ENCODE peak calls at places on chromosomes 11 and 22, in ten cellular contexts. One of them, this sample, is unnamed.

GRCh38 chr22:37161442-37161841 is 11.7 kb upstream of the IL2RB start:
- DNase-seq in SK-N-SH: no peak
- DNase-seq in sigmoid colon: no peak
- DNase-seq in upper lobe of left lung: no peak
- DNase-seq in suprapubic skin: no peak
- DNase-seq in H1: no peak
- DNase-seq in HepG2: peak; percentile 18
- DNase-seq in K562: peak; percentile 65
- DNase-seq in transverse colon: no peak
- DNase-seq in GM12878: no peak
- DNase-seq in this sample: no peak

GRCh38 chr11:123696183-123696582 is 41.8 kb upstream of the SCN3B start:
- DNase-seq in SK-N-SH: no peak
- DNase-seq in sigmoid colon: no peak
- DNase-seq in upper lobe of left lung: no peak
- DNase-seq in suprapubic skin: no peak
- DNase-seq in H1: no peak
- DNase-seq in HepG2: no peak
- DNase-seq in K562: no peak
- DNase-seq in transverse colon: no peak
- DNase-seq in GM12878: no peak
- DNase-seq in this sample: no peak

GRCh38 chr11:90468923-90469322 is 246.1 kb upstream of the CHORDC1 start:
- DNase-seq in SK-N-SH: no peak
- DNase-seq in sigmoid colon: no peak
- DNase-seq in upper lobe of left lung: no peak
- DNase-seq in suprapubic skin: no peak
- DNase-seq in H1: no peak
- DNase-seq in HepG2: no peak
- DNase-seq in K562: no peak
- DNase-seq in transverse colon: no peak
- DNase-seq in GM12878: no peak
- DNase-seq in this sample: no peak

GRCh38 chr11:2685566-2686359 is 14.0 kb downstream of the KCNQ1OT1 start:
- DNase-seq in SK-N-SH: no peak
- DNase-seq in sigmoid colon: peak; percentile 26
- DNase-seq in upper lobe of left lung: no peak
- DNase-seq in suprapubic skin: peak; percentile 44
- DNase-seq in H1: no peak
- DNase-seq in HepG2: no peak
- DNase-seq in K562: no peak
- DNase-seq in transverse colon: no peak
- DNase-seq in GM12878: no peak
- DNase-seq in this sample: no peak

GRCh38 chr11:90737328-90738050 is 514.6 kb upstream of the CHORDC1 start:
- DNase-seq in SK-N-SH: no peak
- DNase-seq in sigmoid colon: no peak
- DNase-seq in upper lobe of left lung: no peak
- DNase-seq in suprapubic skin: no peak
- DNase-seq in H1: no peak
- DNase-seq in HepG2: peak; percentile 39
- DNase-seq in K562: no peak
- DNase-seq in transverse colon: no peak
- DNase-seq in GM12878: no peak
- DNase-seq in this sample: no peak

GRCh38 chr11:116427903-116428637 is 344.7 kb downstream of the BUD13 start:
- DNase-seq in SK-N-SH: peak; percentile 88
- DNase-seq in sigmoid colon: no peak
- DNase-seq in upper lobe of left lung: no peak
- DNase-seq in suprapubic skin: no peak
- DNase-seq in H1: no peak
- DNase-seq in HepG2: peak; percentile 95
- DNase-seq in K562: no peak
- DNase-seq in transverse colon: no peak
- DNase-seq in GM12878: no peak
- DNase-seq in this sample: no peak

GRCh38 chr11:117612111-117612510 is 184.9 kb downstream of the DSCAML1 start:
- DNase-seq in SK-N-SH: no peak
- DNase-seq in sigmoid colon: peak; percentile 5
- DNase-seq in upper lobe of left lung: no peak
- DNase-seq in suprapubic skin: no peak
- DNase-seq in H1: no peak
- DNase-seq in HepG2: no peak
- DNase-seq in K562: no peak
- DNase-seq in transverse colon: no peak
- DNase-seq in GM12878: no peak
- DNase-seq in this sample: no peak

GRCh38 chr11:33055361-33055760 is 16.0 kb downstream of the TCP11L1 start:
- DNase-seq in SK-N-SH: peak; percentile 53
- DNase-seq in sigmoid colon: no peak
- DNase-seq in upper lobe of left lung: no peak
- DNase-seq in suprapubic skin: no peak
- DNase-seq in H1: no peak
- DNase-seq in HepG2: no peak
- DNase-seq in K562: no peak
- DNase-seq in transverse colon: no peak
- DNase-seq in GM12878: no peak
- DNase-seq in this sample: no peak

GRCh38 chr11:32310218-32310601 is 125.1 kb downstream of the WT1 start:
- DNase-seq in SK-N-SH: no peak
- DNase-seq in sigmoid colon: no peak
- DNase-seq in upper lobe of left lung: no peak
- DNase-seq in suprapubic skin: no peak
- DNase-seq in H1: no peak
- DNase-seq in HepG2: no peak
- DNase-seq in K562: no peak
- DNase-seq in transverse colon: no peak
- DNase-seq in GM12878: no peak
- DNase-seq in this sample: peak; percentile 57

GRCh38 chr11:83275888-83276641 is 10.1 kb downstream of the CCDC90B start:
- DNase-seq in SK-N-SH: no peak
- DNase-seq in sigmoid colon: no peak
- DNase-seq in upper lobe of left lung: no peak
- DNase-seq in suprapubic skin: no peak
- DNase-seq in H1: no peak
- DNase-seq in HepG2: no peak
- DNase-seq in K562: no peak
- DNase-seq in transverse colon: no peak
- DNase-seq in GM12878: no peak
- DNase-seq in this sample: no peak

GRCh38 chr11:8863838-8864237 is 47.2 kb upstream of the AKIP1 start:
- DNase-seq in SK-N-SH: no peak
- DNase-seq in sigmoid colon: no peak
- DNase-seq in upper lobe of left lung: no peak
- DNase-seq in suprapubic skin: no peak
- DNase-seq in H1: no peak
- DNase-seq in HepG2: no peak
- DNase-seq in K562: no peak
- DNase-seq in transverse colon: no peak
- DNase-seq in GM12878: no peak
- DNase-seq in this sample: no peak

GRCh38 chr11:64859542-64860414 is 15.3 kb upstream of the CDC42BPG start:
- DNase-seq in SK-N-SH: no peak
- DNase-seq in sigmoid colon: no peak
- DNase-seq in upper lobe of left lung: no peak
- DNase-seq in suprapubic skin: no peak
- DNase-seq in H1: no peak
- DNase-seq in HepG2: no peak
- DNase-seq in K562: no peak
- DNase-seq in transverse colon: peak; percentile 62
- DNase-seq in GM12878: peak; percentile 97
- DNase-seq in this sample: no peak
- H3K27ac ChIP-seq in SK-N-SH: no peak overlapping the region
- H3K27ac ChIP-seq in sigmoid colon: peak overlapping the region; percentile 97
- H3K27ac ChIP-seq in upper lobe of left lung: peak overlapping the region; percentile 95
- H3K27ac ChIP-seq in suprapubic skin: no peak overlapping the region
- H3K27ac ChIP-seq in H1: no peak overlapping the region
- H3K27ac ChIP-seq in HepG2: no peak overlapping the region
- H3K27ac ChIP-seq in K562: no peak overlapping the region
- H3K27ac ChIP-seq in transverse colon: peak overlapping the region; percentile 93
- H3K27ac ChIP-seq in GM12878: peak overlapping the region; percentile 99
- H3K27ac ChIP-seq in this sample: peak overlapping the region; percentile 71

DNA sequence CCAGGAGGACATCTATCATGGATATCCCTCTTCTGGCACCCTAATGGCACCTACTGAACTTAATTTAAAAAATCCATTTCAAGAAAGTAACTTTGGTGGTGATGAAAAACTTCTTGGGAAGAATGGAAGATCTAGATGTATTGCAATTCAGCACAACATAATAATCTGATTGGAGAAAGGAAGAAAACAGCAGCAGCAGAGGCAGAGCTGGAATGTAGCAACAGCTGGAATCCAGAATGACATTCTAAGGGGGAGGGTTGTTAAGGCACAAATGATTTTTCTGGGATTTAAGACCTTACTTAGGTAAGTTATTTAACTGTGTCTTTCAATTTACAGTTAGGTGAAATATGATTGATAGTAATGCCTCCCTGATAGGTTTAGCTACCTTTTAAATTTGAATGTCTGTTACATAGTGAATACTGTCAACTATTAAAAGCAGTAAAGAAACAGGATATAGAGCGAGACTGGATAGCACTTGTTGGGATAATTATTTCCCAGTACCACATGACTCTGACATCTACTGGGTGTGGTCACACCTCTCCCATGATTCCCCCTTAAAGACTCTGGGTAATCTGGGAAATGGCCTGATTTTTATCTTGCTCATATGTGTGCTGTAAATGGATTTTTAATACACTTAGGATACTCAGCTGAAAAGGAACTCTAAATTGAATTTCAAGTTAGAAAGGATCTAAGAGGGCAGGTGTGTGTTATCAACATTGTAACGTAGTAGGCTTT is 11.7 kb downstream of the CAPRIN1 start:
- DNase-seq in SK-N-SH: peak; percentile 34
- DNase-seq in sigmoid colon: no peak
- DNase-seq in upper lobe of left lung: no peak
- DNase-seq in suprapubic skin: no peak
- DNase-seq in H1: no peak
- DNase-seq in HepG2: no peak
- DNase-seq in K562: no peak
- DNase-seq in transverse colon: no peak
- DNase-seq in GM12878: no peak
- DNase-seq in this sample: no peak
- TF ChIP-seq EP300 in SK-N-SH: no peak
- TF ChIP-seq EP300 in sigmoid colon: no peak
- TF ChIP-seq EP300 in upper lobe of left lung: no peak
- TF ChIP-seq EP300 in suprapubic skin: no peak
- TF ChIP-seq EP300 in H1: no peak
- TF ChIP-seq EP300 in HepG2: no peak
- TF ChIP-seq EP300 in K562: no peak
- TF ChIP-seq EP300 in transverse colon: no peak
- TF ChIP-seq EP300 in GM12878: no peak
- TF ChIP-seq EP300 in this sample: no peak

GRCh38 chr22:31347251-31348008 is 1.3 kb upstream of the PATZ1 start:
- DNase-seq in SK-N-SH: peak; percentile 73
- DNase-seq in sigmoid colon: peak; percentile 82
- DNase-seq in upper lobe of left lung: peak; percentile 93
- DNase-seq in suprapubic skin: peak; percentile 83
- DNase-seq in H1: no peak
- DNase-seq in HepG2: peak; percentile 64
- DNase-seq in K562: no peak
- DNase-seq in transverse colon: peak; percentile 72
- DNase-seq in GM12878: no peak
- DNase-seq in this sample: peak; percentile 67
- TF ChIP-seq POLR2AphosphoS5 in SK-N-SH: peak; percentile 72
- TF ChIP-seq POLR2AphosphoS5 in sigmoid colon: no peak
- TF ChIP-seq POLR2AphosphoS5 in upper lobe of left lung: peak; percentile 16
- TF ChIP-seq POLR2AphosphoS5 in suprapubic skin: no peak
- TF ChIP-seq POLR2AphosphoS5 in H1: no peak
- TF ChIP-seq POLR2AphosphoS5 in HepG2: peak; percentile 48
- TF ChIP-seq POLR2AphosphoS5 in K562: no peak
- TF ChIP-seq POLR2AphosphoS5 in transverse colon: peak; percentile 22
- TF ChIP-seq POLR2AphosphoS5 in GM12878: no peak
- TF ChIP-seq POLR2AphosphoS5 in this sample: peak; percentile 16

GRCh38 chr11:78082146-78082545 is 2.5 kb upstream of the NDUFC2 start:
- DNase-seq in SK-N-SH: no peak
- DNase-seq in sigmoid colon: no peak
- DNase-seq in upper lobe of left lung: no peak
- DNase-seq in suprapubic skin: no peak
- DNase-seq in H1: no peak
- DNase-seq in HepG2: no peak
- DNase-seq in K562: no peak
- DNase-seq in transverse colon: no peak
- DNase-seq in GM12878: no peak
- DNase-seq in this sample: no peak

GRCh38 chr11:78079232-78080083 is at the start of gene NDUFC2:
- DNase-seq in SK-N-SH: peak; percentile 88
- DNase-seq in sigmoid colon: peak; percentile 88
- DNase-seq in upper lobe of left lung: peak; percentile 94
- DNase-seq in suprapubic skin: peak; percentile 78
- DNase-seq in H1: peak; percentile 27
- DNase-seq in HepG2: peak; percentile 58
- DNase-seq in K562: peak; percentile 80
- DNase-seq in transverse colon: peak; percentile 83
- DNase-seq in GM12878: peak; percentile 39
- DNase-seq in this sample: peak; percentile 83

GRCh38 chr11:78081583-78081982 is 1.9 kb upstream of the NDUFC2 start:
- DNase-seq in SK-N-SH: no peak
- DNase-seq in sigmoid colon: no peak
- DNase-seq in upper lobe of left lung: no peak
- DNase-seq in suprapubic skin: no peak
- DNase-seq in H1: no peak
- DNase-seq in HepG2: no peak
- DNase-seq in K562: no peak
- DNase-seq in transverse colon: no peak
- DNase-seq in GM12878: no peak
- DNase-seq in this sample: no peak

GRCh38 chr11:78080084-78080817 is 589 bp upstream of the NDUFC2 start:
- DNase-seq in SK-N-SH: no peak
- DNase-seq in sigmoid colon: no peak
- DNase-seq in upper lobe of left lung: no peak
- DNase-seq in suprapubic skin: no peak
- DNase-seq in H1: no peak
- DNase-seq in HepG2: no peak
- DNase-seq in K562: no peak
- DNase-seq in transverse colon: no peak
- DNase-seq in GM12878: no peak
- DNase-seq in this sample: no peak

DNA sequence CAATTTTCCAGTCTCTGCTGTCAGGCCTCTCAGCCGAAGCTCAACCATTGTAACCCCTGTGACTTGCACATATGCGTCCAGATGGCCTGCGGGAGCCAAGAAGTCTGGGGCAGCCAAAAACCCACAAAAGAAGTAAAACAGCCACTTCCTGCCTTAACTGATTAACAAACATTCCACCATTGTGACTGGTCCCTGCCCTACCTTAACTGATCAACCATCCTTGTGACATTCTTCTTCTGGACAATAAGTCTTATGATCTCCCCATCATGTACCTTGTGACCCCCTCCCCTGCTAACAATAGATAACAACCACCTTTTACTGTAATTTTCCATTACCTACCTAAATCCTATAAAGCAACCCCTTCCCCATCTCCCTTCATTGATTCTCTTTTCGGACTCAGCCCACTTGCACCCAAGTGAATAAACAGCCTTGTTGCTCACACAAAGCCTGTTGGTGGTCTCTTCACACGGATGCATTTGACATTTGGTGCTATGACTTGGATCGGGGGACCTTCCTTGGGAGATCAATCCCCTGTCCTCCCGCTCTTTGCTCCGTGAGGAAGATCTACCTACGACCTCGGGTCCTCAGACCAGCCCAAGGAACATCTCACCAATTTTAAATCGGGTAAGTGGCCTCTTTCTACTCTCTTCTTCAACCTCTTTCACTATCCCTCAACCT is 1.3 kb upstream of the NDUFC2 start:
- DNase-seq in SK-N-SH: no peak
- DNase-seq in sigmoid colon: no peak
- DNase-seq in upper lobe of left lung: no peak
- DNase-seq in suprapubic skin: no peak
- DNase-seq in H1: no peak
- DNase-seq in HepG2: peak; percentile 64
- DNase-seq in K562: peak; percentile 41
- DNase-seq in transverse colon: no peak
- DNase-seq in GM12878: no peak
- DNase-seq in this sample: no peak
- H3K27ac ChIP-seq in SK-N-SH: peak overlapping the region; percentile 84
- H3K27ac ChIP-seq in sigmoid colon: no peak overlapping the region
- H3K27ac ChIP-seq in upper lobe of left lung: peak overlapping the region; percentile 88
- H3K27ac ChIP-seq in suprapubic skin: no peak overlapping the region
- H3K27ac ChIP-seq in H1: no peak overlapping the region
- H3K27ac ChIP-seq in HepG2: no peak overlapping the region
- H3K27ac ChIP-seq in K562: peak overlapping the region; percentile 90
- H3K27ac ChIP-seq in transverse colon: no peak overlapping the region
- H3K27ac ChIP-seq in GM12878: no peak overlapping the region
- H3K27ac ChIP-seq in this sample: peak overlapping the region; percentile 92